ENCODE peak calls at places on chromosomes 3 and 15, in five cellular contexts. H, Z, S, X and E are unnamed samples.

GRCh38 chr3:60673123-60673522 is 578.1 kb downstream of the FHIT start:
- DNase-seq in H (no peak), Z (no peak), S (no peak), X (no peak), E (no peak)

GRCh38 chr3:138594935-138595259 is 837 bp upstream of the CEP70 start:
- DNase-seq in H (no peak), Z (no peak), S (no peak), X (no peak), E (no peak)

GRCh38 chr3:139439278-139439677 is 37.0 kb downstream of the RBP2 start:
- DNase-seq in H (no peak), Z (no peak), S (no peak), X (no peak), E (no peak)

GRCh38 chr15:36941798-36942197 is 158.6 kb downstream of the MEIS2 start:
- DNase-seq in H (no peak), Z (no peak), S (no peak), X (no peak), E (no peak)

GRCh38 chr15:101027920-101028319 is 108.8 kb downstream of the LRRK1 start:
- DNase-seq in H (no peak), Z (no peak), S (no peak), X (no peak), E (no peak)

GRCh38 chr3:131541288-131541687 is 38.5 kb upstream of the MRPL3 start:
- DNase-seq in H (no peak), Z (no peak), S (no peak), X (no peak), E (no peak)

GRCh38 chr3:100155105-100155504 is 40.8 kb upstream of the FILIP1L start:
- DNase-seq in H (no peak), Z (no peak), S (peak; percentile 24), X (no peak), E (no peak)

GRCh38 chr3:169243579-169243978 is 419.9 kb downstream of the MECOM start:
- DNase-seq in H (no peak), Z (no peak), S (no peak), X (no peak), E (no peak)

GRCh38 chr3:39531681-39532080 is 64.2 kb downstream of the MOBP start:
- DNase-seq in H (no peak), Z (no peak), S (peak; percentile 90), X (no peak), E (no peak)

GRCh38 chr3:69710153-69710977 is 28.9 kb upstream of the MITF start:
- DNase-seq in H (no peak), Z (no peak), S (peak; percentile 73), X (no peak), E (no peak)

GRCh38 chr3:79651536-79652065 is 116.2 kb downstream of the ROBO1 start:
- DNase-seq in H (no peak), Z (no peak), S (no peak), X (peak; percentile 61), E (no peak)

GRCh38 chr3:187951452-187952190 is 202.3 kb upstream of the LPP start:
- DNase-seq in H (no peak), Z (no peak), S (no peak), X (no peak), E (no peak)

GRCh38 chr15:84741151-84741550 is 7.2 kb upstream of the ZNF592 start:
- DNase-seq in H (no peak), Z (no peak), S (no peak), X (no peak), E (no peak)